ENCODE peak calls at places on chromosome 21, in nine cellular contexts. S is GM23248; X is activated CD4-positive, alpha-beta T cell treated with anti-CD3 and anti-CD28 coated beads for 36 hours; Z is activated CD8-positive, alpha-beta T cell treated with anti-CD3 and anti-CD28 coated beads for 36 hours; P is NB4; M is activated naive CD8-positive, alpha-beta T cell treated with anti-CD3 and anti-CD28 coated beads for 36 hours; N is AG04450; E is stimulated activated CD4-positive, alpha-beta T cell treated with anti-CD3 and anti-CD28 coated beads, Interleukin-2, amount 100 ng/mL, for 24 hours; L is lower lobe of right lung. A is an unnamed sample.

GRCh38 chr21:44710756-44711326 is 531 bp downstream of the TSPEAR start:
- DNase-seq in Z (peak; percentile 20), S (no peak), E (no peak), L (no peak), N (no peak), X (no peak), M (no peak), P (no peak), A (no peak)

GRCh38 chr21:45365608-45366241 is 39.2 kb upstream of the COL18A1 start:
- DNase-seq in X (no peak), Z (no peak), N (peak; percentile 20), P (no peak), M (no peak), E (no peak), L (no peak), S (peak; percentile 38), A (no peak)

GRCh38 chr21:42066521-42066920 is 4.6 kb upstream of the UMODL1 start:
- DNase-seq in P (no peak), M (no peak), Z (no peak), L (no peak), S (no peak), N (no peak), X (no peak), E (no peak), A (no peak)

GRCh38 chr21:15060776-15061175 is 4.0 kb downstream of the NRIP1 start:
- DNase-seq in N (no peak), X (no peak), L (no peak), P (no peak), E (no peak), S (peak; percentile 48), M (no peak), Z (no peak), A (no peak)

GRCh38 chr21:17725339-17725738 is 93.8 kb downstream of the C21orf91 start:
- DNase-seq in P (no peak), X (no peak), S (no peak), M (no peak), Z (no peak), N (no peak), E (no peak), L (no peak), A (no peak)

GRCh38 chr21:45502600-45502999 is 39.6 kb downstream of the SLC19A1 start:
- DNase-seq in X (no peak), M (no peak), N (no peak), E (no peak), L (peak; percentile 30), S (no peak), P (no peak), Z (no peak), A (peak; percentile 30)

GRCh38 chr21:35637431-35637830 is 422.9 kb downstream of the SETD4 start:
- DNase-seq in E (no peak), L (no peak), S (peak; percentile 86), N (no peak), Z (no peak), M (no peak), P (no peak), X (no peak), A (no peak)

GRCh38 chr21:41894511-41894910 is 15.4 kb upstream of the PRDM15 start:
- DNase-seq in E (no peak), Z (no peak), M (no peak), P (no peak), S (no peak), X (no peak), L (no peak), N (no peak), A (no peak)

GRCh38 chr21:45573452-45574035 is 31.3 kb upstream of the SLC19A1 start:
- DNase-seq in E (no peak), N (no peak), M (no peak), X (no peak), S (peak; percentile 44), Z (no peak), L (peak; percentile 34), P (no peak), A (no peak)

GRCh38 chr21:37700641-37701202 is 215.5 kb downstream of the KCNJ6 start:
- DNase-seq in X (peak; percentile 12), L (no peak), P (peak; percentile 87), S (peak; percentile 84), E (no peak), N (peak; percentile 61), M (no peak), Z (peak; percentile 7), A (peak; percentile 88)

GRCh38 chr21:44539991-44540666 is at the start of gene KRTAP10-1:
- DNase-seq in Z (no peak), X (no peak), M (no peak), S (no peak), L (no peak), P (no peak), E (no peak), N (no peak), A (no peak)

GRCh38 chr21:22263890-22264289 is 1265.7 kb downstream of the NCAM2 start:
- DNase-seq in N (no peak), P (no peak), E (no peak), X (no peak), S (no peak), Z (no peak), L (no peak), M (no peak), A (no peak)

GRCh38 chr21:42681296-42682206 is 28.1 kb downstream of the PDE9A start:
- DNase-seq in S (no peak), N (no peak), Z (peak; percentile 61), P (peak; percentile 59), E (no peak), M (no peak), L (no peak), X (peak; percentile 56), A (no peak)

GRCh38 chr21:42785666-42786427 is 93.5 kb downstream of the WDR4 start:
- DNase-seq in Z (no peak), E (no peak), N (no peak), M (no peak), L (no peak), S (no peak), X (no peak), P (no peak), A (no peak)

GRCh38 chr21:16218682-16219343 is 489.0 kb downstream of the USP25 start:
- DNase-seq in S (no peak), P (no peak), L (no peak), Z (no peak), E (no peak), M (no peak), X (no peak), N (no peak), A (no peak)

GRCh38 chr21:17498586-17498985 is 14.3 kb upstream of the CXADR start:
- DNase-seq in M (no peak), E (no peak), S (no peak), L (no peak), N (no peak), X (no peak), P (no peak), Z (no peak), A (no peak)

GRCh38 chr21:41764558-41765392 is 2.1 kb downstream of the RIPK4 start:
- DNase-seq in N (no peak), P (no peak), S (no peak), L (no peak), Z (no peak), X (no peak), M (no peak), E (no peak), A (no peak)

GRCh38 chr21:15638856-15639549 is 90.8 kb upstream of the USP25 start:
- DNase-seq in L (peak; percentile 81), P (no peak), N (no peak), S (no peak), M (no peak), Z (no peak), X (no peak), E (no peak), A (no peak)